ENCODE peak calls at places on chromosomes 2 and 18, in nine cellular contexts. One of them, this sample, is unnamed.

GRCh38 chr2:176140130-176140519 is 10.6 kb downstream of the HOXD8 start:
- DNase-seq in NCI-H1436: no peak
- DNase-seq in HEK293T: no peak
- DNase-seq in AG08395: no peak
- DNase-seq in T1000: no peak
- DNase-seq in posterior cingulate gyrus: no peak
- DNase-seq in K562: no peak
- DNase-seq in activated CD4-positive, alpha-beta T cell treated with anti-CD3 and anti-CD28 coated beads, Interleukin-2, amount 10 ng/mL, durations not matched to agents 7 days and 5 days: no peak
- DNase-seq in H54: no peak
- DNase-seq in this sample: no peak

GRCh38 chr18:13374096-13374467 is 155.5 kb downstream of the LDLRAD4 start:
- DNase-seq in K562: no peak
- DNase-seq in HEK293T: no peak
- DNase-seq in AG08395: no peak
- DNase-seq in NCI-H1436: no peak
- DNase-seq in activated CD4-positive, alpha-beta T cell treated with anti-CD3 and anti-CD28 coated beads, Interleukin-2, amount 10 ng/mL, durations not matched to agents 7 days and 5 days: no peak
- DNase-seq in T1000: no peak
- DNase-seq in posterior cingulate gyrus: no peak
- DNase-seq in H54: no peak
- DNase-seq in this sample: no peak

GRCh38 chr2:112764071-112765044 is at the start of gene CKAP2L:
- DNase-seq in activated CD4-positive, alpha-beta T cell treated with anti-CD3 and anti-CD28 coated beads, Interleukin-2, amount 10 ng/mL, durations not matched to agents 7 days and 5 days: peak
- DNase-seq in AG08395: peak
- DNase-seq in NCI-H1436: peak
- DNase-seq in H54: peak
- DNase-seq in K562: peak
- DNase-seq in HEK293T: peak
- DNase-seq in posterior cingulate gyrus: peak
- DNase-seq in T1000: peak
- DNase-seq in this sample: peak

GRCh38 chr2:12819721-12820120 is 103.0 kb downstream of the TRIB2 start:
- DNase-seq in posterior cingulate gyrus: no peak
- DNase-seq in H54: no peak
- DNase-seq in AG08395: peak
- DNase-seq in T1000: no peak
- DNase-seq in NCI-H1436: no peak
- DNase-seq in K562: no peak
- DNase-seq in activated CD4-positive, alpha-beta T cell treated with anti-CD3 and anti-CD28 coated beads, Interleukin-2, amount 10 ng/mL, durations not matched to agents 7 days and 5 days: no peak
- DNase-seq in HEK293T: no peak
- DNase-seq in this sample: no peak

GRCh38 chr18:61606759-61607158 is 273.5 kb downstream of the CDH20 start:
- DNase-seq in posterior cingulate gyrus: no peak
- DNase-seq in activated CD4-positive, alpha-beta T cell treated with anti-CD3 and anti-CD28 coated beads, Interleukin-2, amount 10 ng/mL, durations not matched to agents 7 days and 5 days: no peak
- DNase-seq in H54: peak
- DNase-seq in HEK293T: no peak
- DNase-seq in AG08395: peak
- DNase-seq in T1000: peak
- DNase-seq in NCI-H1436: no peak
- DNase-seq in K562: no peak
- DNase-seq in this sample: peak

GRCh38 chr2:44707945-44708645 is 233.4 kb upstream of the SIX3 start:
- DNase-seq in HEK293T: no peak
- DNase-seq in T1000: no peak
- DNase-seq in activated CD4-positive, alpha-beta T cell treated with anti-CD3 and anti-CD28 coated beads, Interleukin-2, amount 10 ng/mL, durations not matched to agents 7 days and 5 days: no peak
- DNase-seq in H54: no peak
- DNase-seq in K562: no peak
- DNase-seq in AG08395: no peak
- DNase-seq in posterior cingulate gyrus: no peak
- DNase-seq in NCI-H1436: peak
- DNase-seq in this sample: no peak

GRCh38 chr2:37325625-37326071 is 1.0 kb upstream of the PRKD3 start:
- DNase-seq in K562: no peak
- DNase-seq in H54: no peak
- DNase-seq in posterior cingulate gyrus: no peak
- DNase-seq in AG08395: no peak
- DNase-seq in activated CD4-positive, alpha-beta T cell treated with anti-CD3 and anti-CD28 coated beads, Interleukin-2, amount 10 ng/mL, durations not matched to agents 7 days and 5 days: no peak
- DNase-seq in NCI-H1436: no peak
- DNase-seq in HEK293T: no peak
- DNase-seq in T1000: no peak
- DNase-seq in this sample: no peak

GRCh38 chr2:23680951-23681350 is 246.0 kb downstream of the ATAD2B start:
- DNase-seq in K562: no peak
- DNase-seq in AG08395: no peak
- DNase-seq in HEK293T: no peak
- DNase-seq in posterior cingulate gyrus: no peak
- DNase-seq in NCI-H1436: no peak
- DNase-seq in T1000: no peak
- DNase-seq in activated CD4-positive, alpha-beta T cell treated with anti-CD3 and anti-CD28 coated beads, Interleukin-2, amount 10 ng/mL, durations not matched to agents 7 days and 5 days: no peak
- DNase-seq in H54: no peak
- DNase-seq in this sample: no peak

GRCh38 chr2:15563227-15564100 is 2.3 kb upstream of the NBAS start:
- DNase-seq in NCI-H1436: no peak
- DNase-seq in HEK293T: no peak
- DNase-seq in K562: peak
- DNase-seq in H54: no peak
- DNase-seq in posterior cingulate gyrus: no peak
- DNase-seq in T1000: no peak
- DNase-seq in activated CD4-positive, alpha-beta T cell treated with anti-CD3 and anti-CD28 coated beads, Interleukin-2, amount 10 ng/mL, durations not matched to agents 7 days and 5 days: no peak
- DNase-seq in AG08395: no peak
- DNase-seq in this sample: no peak

GRCh38 chr2:235000426-235001236 is 48.8 kb downstream of the SH3BP4 start:
- DNase-seq in posterior cingulate gyrus: no peak
- DNase-seq in HEK293T: no peak
- DNase-seq in T1000: no peak
- DNase-seq in K562: peak
- DNase-seq in activated CD4-positive, alpha-beta T cell treated with anti-CD3 and anti-CD28 coated beads, Interleukin-2, amount 10 ng/mL, durations not matched to agents 7 days and 5 days: no peak
- DNase-seq in H54: no peak
- DNase-seq in AG08395: no peak
- DNase-seq in NCI-H1436: no peak
- DNase-seq in this sample: no peak

GRCh38 chr2:221567231-221567760 is 4.8 kb downstream of the EPHA4 start:
- DNase-seq in T1000: no peak
- DNase-seq in posterior cingulate gyrus: no peak
- DNase-seq in K562: no peak
- DNase-seq in NCI-H1436: no peak
- DNase-seq in AG08395: no peak
- DNase-seq in activated CD4-positive, alpha-beta T cell treated with anti-CD3 and anti-CD28 coated beads, Interleukin-2, amount 10 ng/mL, durations not matched to agents 7 days and 5 days: no peak
- DNase-seq in H54: no peak
- DNase-seq in HEK293T: no peak
- DNase-seq in this sample: no peak

GRCh38 chr18:27860701-27861107 is 316.2 kb downstream of the CDH2 start:
- DNase-seq in posterior cingulate gyrus: no peak
- DNase-seq in HEK293T: no peak
- DNase-seq in K562: no peak
- DNase-seq in activated CD4-positive, alpha-beta T cell treated with anti-CD3 and anti-CD28 coated beads, Interleukin-2, amount 10 ng/mL, durations not matched to agents 7 days and 5 days: no peak
- DNase-seq in AG08395: peak
- DNase-seq in H54: no peak
- DNase-seq in T1000: no peak
- DNase-seq in NCI-H1436: no peak
- DNase-seq in this sample: no peak

This sample was measured in SK-N-MC.